ENCODE peak calls at places on chromosome 18, in four cellular contexts. One of them, this sample, is unnamed.

GRCh38 chr18:3649135-3649558 is 199.2 kb downstream of the TGIF1 start:
- DNase-seq in mammary epithelial cell: no peak
- DNase-seq in RWPE1: no peak
- DNase-seq in A673: no peak
- DNase-seq in this sample: no peak

GRCh38 chr18:23380001-23380550 is 73.0 kb upstream of the RIOK3 start:
- DNase-seq in mammary epithelial cell: peak; percentile 5
- DNase-seq in A673: no peak
- DNase-seq in RWPE1: no peak
- DNase-seq in this sample: peak; percentile 49

GRCh38 chr18:3794537-3795348 is 344.8 kb downstream of the TGIF1 start:
- DNase-seq in A673: peak; percentile 94
- DNase-seq in mammary epithelial cell: peak; percentile 95
- DNase-seq in RWPE1: peak; percentile 79
- DNase-seq in this sample: peak; percentile 94

GRCh38 chr18:79786781-79787526 is 10.8 kb upstream of the KCNG2 start:
- DNase-seq in RWPE1: no peak
- DNase-seq in A673: no peak
- DNase-seq in mammary epithelial cell: no peak
- DNase-seq in this sample: no peak

GRCh38 chr18:10949655-10950054 is 199.7 kb downstream of the PIEZO2 start:
- DNase-seq in mammary epithelial cell: no peak
- DNase-seq in A673: no peak
- DNase-seq in RWPE1: no peak
- DNase-seq in this sample: no peak

GRCh38 chr18:61554946-61555361 is 221.7 kb downstream of the CDH20 start:
- DNase-seq in A673: no peak
- DNase-seq in RWPE1: no peak
- DNase-seq in mammary epithelial cell: peak; percentile 38
- DNase-seq in this sample: no peak

GRCh38 chr18:50711401-50711800 is 108.4 kb downstream of the MRO start:
- DNase-seq in mammary epithelial cell: no peak
- DNase-seq in RWPE1: no peak
- DNase-seq in A673: no peak
- DNase-seq in this sample: no peak

GRCh38 chr18:9234528-9234927 is 97.9 kb downstream of the ANKRD12 start:
- DNase-seq in mammary epithelial cell: no peak
- DNase-seq in A673: no peak
- DNase-seq in RWPE1: no peak
- DNase-seq in this sample: no peak

GRCh38 chr18:73646196-73646595 is 501.4 kb downstream of the FBXO15 start:
- DNase-seq in RWPE1: no peak
- DNase-seq in mammary epithelial cell: no peak
- DNase-seq in A673: no peak
- DNase-seq in this sample: no peak

GRCh38 chr18:63378919-63379638 is 12.1 kb upstream of the KDSR start:
- DNase-seq in mammary epithelial cell: no peak
- DNase-seq in RWPE1: no peak
- DNase-seq in A673: no peak
- DNase-seq in this sample: no peak

GRCh38 chr18:23927821-23928746 is 86.5 kb upstream of the TTC39C start:
- DNase-seq in A673: no peak
- DNase-seq in RWPE1: no peak
- DNase-seq in mammary epithelial cell: no peak
- DNase-seq in this sample: no peak

GRCh38 chr18:55323051-55323994 is 264.7 kb downstream of the TCF4 start:
- DNase-seq in A673: peak; percentile 83
- DNase-seq in RWPE1: no peak
- DNase-seq in mammary epithelial cell: no peak
- DNase-seq in this sample: no peak

GRCh38 chr18:56322403-56322802 is 316.0 kb downstream of the TXNL1 start:
- DNase-seq in RWPE1: no peak
- DNase-seq in A673: no peak
- DNase-seq in mammary epithelial cell: no peak
- DNase-seq in this sample: no peak

GRCh38 chr18:63637703-63638102 is 6.4 kb downstream of the SERPINB4 start:
- DNase-seq in RWPE1: no peak
- DNase-seq in A673: no peak
- DNase-seq in mammary epithelial cell: no peak
- DNase-seq in this sample: no peak

GRCh38 chr18:75214766-75215515 is 4.3 kb downstream of the TSHZ1 start:
- DNase-seq in RWPE1: no peak
- DNase-seq in mammary epithelial cell: no peak
- DNase-seq in A673: no peak
- DNase-seq in this sample: no peak

GRCh38 chr18:31661965-31662364 is 22.4 kb downstream of the B4GALT6 start:
- DNase-seq in A673: no peak
- DNase-seq in mammary epithelial cell: no peak
- DNase-seq in RWPE1: no peak
- DNase-seq in this sample: no peak

GRCh38 chr18:9474983-9475642 is at the start of gene RALBP1:
- DNase-seq in RWPE1: peak; percentile 98
- DNase-seq in A673: peak; percentile 100
- DNase-seq in mammary epithelial cell: peak; percentile 100
- DNase-seq in this sample: peak; percentile 99

GRCh38 chr18:74497778-74498177 is 1.6 kb downstream of the CNDP2 start:
- DNase-seq in A673: no peak
- DNase-seq in mammary epithelial cell: no peak
- DNase-seq in RWPE1: no peak
- DNase-seq in this sample: no peak

GRCh38 chr18:2988041-2988794 is 24.7 kb downstream of the LPIN2 start:
- DNase-seq in mammary epithelial cell: peak; percentile 29
- DNase-seq in A673: no peak
- DNase-seq in RWPE1: peak; percentile 67
- DNase-seq in this sample: peak; percentile 46

GRCh38 chr18:45026162-45026561 is 345.5 kb downstream of the SETBP1 start:
- DNase-seq in RWPE1: no peak
- DNase-seq in A673: no peak
- DNase-seq in mammary epithelial cell: no peak
- DNase-seq in this sample: no peak

GRCh38 chr18:44789704-44790103 is 109.0 kb downstream of the SETBP1 start:
- DNase-seq in mammary epithelial cell: peak; percentile 57
- DNase-seq in A673: peak; percentile 27
- DNase-seq in RWPE1: peak; percentile 6
- DNase-seq in this sample: peak; percentile 82

GRCh38 chr18:36737321-36737720 is 91.5 kb downstream of the TPGS2 start:
- DNase-seq in A673: no peak
- DNase-seq in RWPE1: no peak
- DNase-seq in mammary epithelial cell: no peak
- DNase-seq in this sample: no peak

GRCh38 chr18:78994977-78995582 is 15.5 kb downstream of the SALL3 start:
- DNase-seq in mammary epithelial cell: no peak
- DNase-seq in A673: no peak
- DNase-seq in RWPE1: no peak
- DNase-seq in this sample: no peak

GRCh38 chr18:36302676-36303075 is 5.2 kb downstream of the FHOD3 start:
- DNase-seq in A673: no peak
- DNase-seq in mammary epithelial cell: no peak
- DNase-seq in RWPE1: no peak
- DNase-seq in this sample: peak; percentile 52

GRCh38 chr18:76373297-76373696 is 121.7 kb downstream of the ZNF516 start:
- DNase-seq in mammary epithelial cell: peak; percentile 64
- DNase-seq in RWPE1: peak; percentile 27
- DNase-seq in A673: no peak
- DNase-seq in this sample: peak; percentile 40

GRCh38 chr18:31983020-31983419 is 35.6 kb upstream of the RNF125 start:
- DNase-seq in A673: no peak
- DNase-seq in RWPE1: no peak
- DNase-seq in mammary epithelial cell: no peak
- DNase-seq in this sample: no peak

GRCh38 chr18:68172842-68173549 is 541.9 kb downstream of the TMX3 start:
- DNase-seq in RWPE1: no peak
- DNase-seq in mammary epithelial cell: no peak
- DNase-seq in A673: peak; percentile 9
- DNase-seq in this sample: no peak

GRCh38 chr18:79200546-79201268 is 131.5 kb downstream of the ATP9B start:
- DNase-seq in RWPE1: peak; percentile 21
- DNase-seq in A673: peak; percentile 45
- DNase-seq in mammary epithelial cell: peak; percentile 18
- DNase-seq in this sample: no peak

GRCh38 chr18:212780-213179 is 54.4 kb downstream of the USP14 start:
- DNase-seq in RWPE1: no peak
- DNase-seq in A673: no peak
- DNase-seq in mammary epithelial cell: no peak
- DNase-seq in this sample: no peak
- TF ChIP-seq CTCF in RWPE1: no peak
- TF ChIP-seq CTCF in A673: peak; percentile 28
- TF ChIP-seq CTCF in mammary epithelial cell: no peak
- TF ChIP-seq CTCF in this sample: peak; percentile 24

GRCh38 chr18:49406863-49407262 is 53.6 kb downstream of the DYM start:
- DNase-seq in A673: no peak
- DNase-seq in RWPE1: no peak
- DNase-seq in mammary epithelial cell: no peak
- DNase-seq in this sample: no peak

GRCh38 chr18:49412673-49413072 is 47.8 kb downstream of the DYM start:
- DNase-seq in A673: no peak
- DNase-seq in mammary epithelial cell: no peak
- DNase-seq in RWPE1: no peak
- DNase-seq in this sample: no peak

GRCh38 chr18:49411928-49412327 is 48.5 kb downstream of the DYM start:
- DNase-seq in A673: no peak
- DNase-seq in RWPE1: no peak
- DNase-seq in mammary epithelial cell: no peak
- DNase-seq in this sample: no peak
- H3K27ac ChIP-seq in A673: no peak overlapping the region
- H3K27ac ChIP-seq in RWPE1: no peak overlapping the region
- H3K27ac ChIP-seq in mammary epithelial cell: no peak overlapping the region
- H3K27ac ChIP-seq in this sample: no peak overlapping the region

DNA sequence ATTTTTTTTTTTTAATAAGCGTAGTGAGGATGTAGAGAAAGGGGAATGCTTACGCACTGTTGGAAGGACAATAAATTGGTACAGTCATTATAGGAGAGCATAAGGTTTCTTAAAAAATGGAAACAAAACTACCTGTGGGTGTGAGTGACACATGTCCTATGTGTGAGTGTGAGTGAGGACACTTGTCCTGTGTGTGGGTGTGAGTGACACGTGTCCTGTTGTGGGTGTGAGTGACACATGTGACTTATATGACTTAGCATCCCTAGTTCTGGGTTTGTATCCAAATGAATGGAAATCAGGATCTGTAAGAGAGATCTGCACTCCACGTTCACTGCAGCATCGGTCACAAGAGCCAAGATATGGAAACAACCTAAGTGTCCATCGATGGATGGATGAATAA is 91.8 kb downstream of the CBLN2 start:
- DNase-seq in mammary epithelial cell: no peak
- DNase-seq in RWPE1: no peak
- DNase-seq in A673: no peak
- DNase-seq in this sample: no peak
- TF ChIP-seq CTCF in mammary epithelial cell: no peak
- TF ChIP-seq CTCF in RWPE1: no peak
- TF ChIP-seq CTCF in A673: no peak
- TF ChIP-seq CTCF in this sample: no peak

GRCh38 chr18:59041819-59042476 is 97.7 kb upstream of the SEC11C start:
- DNase-seq in mammary epithelial cell: no peak
- DNase-seq in RWPE1: no peak
- DNase-seq in A673: peak; percentile 56
- DNase-seq in this sample: no peak

GRCh38 chr18:59041296-59041695 is 98.4 kb upstream of the SEC11C start:
- DNase-seq in A673: no peak
- DNase-seq in RWPE1: no peak
- DNase-seq in mammary epithelial cell: no peak
- DNase-seq in this sample: no peak

GRCh38 chr18:59044855-59045254 is 94.8 kb upstream of the SEC11C start:
- DNase-seq in RWPE1: no peak
- DNase-seq in A673: no peak
- DNase-seq in mammary epithelial cell: no peak
- DNase-seq in this sample: no peak

GRCh38 chr18:59040770-59041148 is 98.9 kb upstream of the SEC11C start:
- DNase-seq in mammary epithelial cell: no peak
- DNase-seq in RWPE1: no peak
- DNase-seq in A673: no peak
- DNase-seq in this sample: no peak

DNA sequence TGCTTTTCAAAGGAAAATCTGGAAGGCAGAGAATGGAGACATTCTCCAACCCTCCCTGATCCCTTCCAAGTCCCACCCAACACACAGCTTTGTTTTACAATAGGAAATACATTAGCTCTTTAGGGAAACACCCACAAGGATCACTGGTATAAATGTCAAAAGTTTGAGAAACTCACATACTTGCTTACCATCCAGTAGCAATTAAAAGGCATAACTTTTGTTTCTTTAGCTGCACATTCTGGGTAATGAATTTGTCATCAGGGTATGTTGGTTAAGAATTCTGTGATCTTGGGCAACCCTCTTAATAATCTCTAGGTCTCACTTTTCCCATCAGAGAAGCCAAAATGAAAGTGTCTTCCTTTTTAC is 97.2 kb upstream of the SEC11C start:
- DNase-seq in A673: no peak
- DNase-seq in RWPE1: no peak
- DNase-seq in mammary epithelial cell: peak; percentile 39
- DNase-seq in this sample: no peak
- H3K27ac ChIP-seq in A673: peak overlapping the region; percentile 69
- H3K27ac ChIP-seq in RWPE1: peak overlapping the region; percentile 60
- H3K27ac ChIP-seq in mammary epithelial cell: no peak overlapping the region
- H3K27ac ChIP-seq in this sample: no peak overlapping the region

GRCh38 chr18:69469444-69469919 is 68.8 kb downstream of the DOK6 start:
- DNase-seq in A673: peak; percentile 55
- DNase-seq in RWPE1: no peak
- DNase-seq in mammary epithelial cell: no peak
- DNase-seq in this sample: no peak
- TF ChIP-seq CTCF in A673: peak; percentile 59
- TF ChIP-seq CTCF in RWPE1: peak; percentile 26
- TF ChIP-seq CTCF in mammary epithelial cell: peak; percentile 10
- TF ChIP-seq CTCF in this sample: peak; percentile 22

GRCh38 chr18:6219116-6219717 is 195.5 kb downstream of the L3MBTL4 start:
- DNase-seq in mammary epithelial cell: no peak
- DNase-seq in A673: peak; percentile 26
- DNase-seq in RWPE1: no peak
- DNase-seq in this sample: no peak

GRCh38 chr18:6221602-6222014 is 193.1 kb downstream of the L3MBTL4 start:
- DNase-seq in RWPE1: no peak
- DNase-seq in A673: no peak
- DNase-seq in mammary epithelial cell: no peak
- DNase-seq in this sample: no peak

GRCh38 chr18:6215888-6216287 is 198.8 kb downstream of the L3MBTL4 start:
- DNase-seq in A673: no peak
- DNase-seq in RWPE1: no peak
- DNase-seq in mammary epithelial cell: no peak
- DNase-seq in this sample: no peak

GRCh38 chr18:6222271-6222670 is 192.4 kb downstream of the L3MBTL4 start:
- DNase-seq in mammary epithelial cell: no peak
- DNase-seq in RWPE1: no peak
- DNase-seq in A673: no peak
- DNase-seq in this sample: no peak

DNA sequence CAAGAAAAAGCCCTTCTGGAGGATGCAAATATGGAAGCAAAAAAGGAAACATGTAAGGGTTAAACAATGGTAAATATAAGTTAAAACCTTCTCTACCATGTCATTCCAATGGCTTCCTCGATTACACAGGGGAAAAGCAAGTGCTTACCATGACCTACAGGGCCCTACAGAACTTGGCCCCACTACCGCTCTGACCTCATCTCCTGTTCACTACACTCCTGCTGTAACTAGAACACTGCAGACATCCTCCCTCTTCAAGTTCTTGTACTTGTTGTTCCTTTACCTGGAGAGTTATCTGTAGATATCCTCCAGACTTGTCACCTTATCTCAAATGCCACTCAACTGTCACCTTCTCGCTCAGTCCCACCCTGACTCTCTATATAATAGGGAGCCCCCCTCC is 194.6 kb downstream of the L3MBTL4 start:
- DNase-seq in A673: no peak
- DNase-seq in RWPE1: no peak
- DNase-seq in mammary epithelial cell: no peak
- DNase-seq in this sample: no peak
- H3K27ac ChIP-seq in A673: no peak overlapping the region
- H3K27ac ChIP-seq in RWPE1: no peak overlapping the region
- H3K27ac ChIP-seq in mammary epithelial cell: no peak overlapping the region
- H3K27ac ChIP-seq in this sample: no peak overlapping the region

This sample was measured in foreskin keratinocyte.